ENCODE peak calls at places on chromosomes 3 and 15, in ten cellular contexts. T is GM18507; J is stomach; R is ovary; Y is psoas muscle; D is C1 segment of cervical spinal cord; H is activated effector memory CD4-positive, alpha-beta T cell treated with anti-CD3 and anti-CD28 coated beads, Interleukin-2, amount 50 U/mL, for 16 hours; K is PC-9; A is iris pigment epithelial cell; Q is neural crest cell. L is an unnamed sample.

GRCh38 chr3:161221881-161222600 is 930 bp downstream of the NMD3 start:
- DNase-seq in H (no peak), Q (no peak), T (no peak), A (peak), K (no peak), J (no peak), Y (no peak), R (no peak), D (no peak), L (no peak)

GRCh38 chr3:150385296-150386242 is 22.5 kb upstream of the TSC22D2 start:
- DNase-seq in A (no peak), H (no peak), Y (no peak), R (no peak), D (no peak), Q (no peak), J (no peak), T (no peak), K (no peak), L (no peak)

GRCh38 chr3:163490119-163490518 is 1588.2 kb downstream of the SI start:
- DNase-seq in A (peak), D (no peak), R (no peak), Q (peak), J (peak), T (no peak), K (peak), H (no peak), Y (no peak), L (peak)

GRCh38 chr3:187186375-187186774 is 10.9 kb upstream of the RTP1 start:
- DNase-seq in J (no peak), R (no peak), Q (no peak), T (no peak), D (no peak), K (no peak), A (no peak), Y (no peak), H (no peak), L (no peak)

GRCh38 chr3:121545049-121545563 is 682 bp downstream of the POLQ start:
- DNase-seq in A (peak), R (no peak), Y (no peak), K (no peak), D (no peak), Q (no peak), T (no peak), H (no peak), J (no peak), L (no peak)

GRCh38 chr15:25177955-25178801 is 223.4 kb downstream of the SNRPN start:
- DNase-seq in K (no peak), Y (peak), H (peak), Q (no peak), T (no peak), D (no peak), R (peak), A (no peak), J (peak), L (no peak)

GRCh38 chr3:123883656-123884257 is 375 bp downstream of the MYLK start:
- DNase-seq in R (no peak), K (no peak), Y (no peak), H (no peak), D (no peak), A (no peak), T (no peak), Q (peak), J (no peak), L (no peak)

GRCh38 chr3:129016725-129017530 is 15.8 kb downstream of the EFCC1 start:
- DNase-seq in D (no peak), K (no peak), T (peak), Q (no peak), A (no peak), H (peak), R (no peak), J (no peak), Y (peak), L (no peak)

GRCh38 chr3:176650478-176650877 is 546.8 kb downstream of the TBL1XR1 start:
- DNase-seq in J (no peak), R (no peak), Q (no peak), A (peak), T (no peak), H (no peak), Y (no peak), D (no peak), K (no peak), L (no peak)

GRCh38 chr3:134794950-134795775 is at the start of gene EPHB1:
- DNase-seq in T (peak), Q (peak), A (peak), J (peak), D (peak), K (no peak), H (peak), Y (peak), R (peak), L (peak)

GRCh38 chr3:127450331-127450730 is 140.2 kb downstream of the TPRA1 start:
- DNase-seq in K (no peak), H (peak), T (no peak), J (peak), Y (peak), R (no peak), D (no peak), A (no peak), Q (no peak), L (no peak)

GRCh38 chr15:59997070-59997701 is 6.9 kb upstream of the FOXB1 start:
- DNase-seq in Y (no peak), A (no peak), D (peak), H (peak), T (no peak), J (no peak), K (no peak), R (no peak), Q (no peak), L (no peak)

GRCh38 chr15:70627734-70628541 is 135.4 kb downstream of the UACA start:
- DNase-seq in R (no peak), K (no peak), Y (no peak), H (no peak), Q (no peak), J (no peak), D (no peak), A (no peak), T (no peak), L (no peak)

GRCh38 chr3:32571192-32571485 is 481 bp upstream of the DYNC1LI1 start:
- DNase-seq in A (no peak), Y (no peak), H (no peak), T (no peak), J (no peak), K (peak), R (no peak), Q (no peak), D (no peak), L (no peak)

GRCh38 chr15:45338417-45338816 is 39.9 kb downstream of the GATM start:
- DNase-seq in J (no peak), K (no peak), D (no peak), Y (no peak), A (no peak), T (no peak), R (no peak), Q (no peak), H (no peak), L (no peak)

GRCh38 chr3:196144383-196145105 is 62.7 kb upstream of the TFRC start:
- DNase-seq in A (peak), H (no peak), Q (no peak), K (no peak), J (no peak), T (no peak), Y (no peak), R (no peak), D (no peak), L (no peak)

GRCh38 chr3:18633002-18633401 is 207.9 kb upstream of the SATB1 start:
- DNase-seq in H (no peak), Q (no peak), R (no peak), D (no peak), Y (no peak), T (no peak), K (no peak), J (peak), A (no peak), L (no peak)

GRCh38 chr15:100731259-100732156 is 129.1 kb downstream of the ASB7 start:
- DNase-seq in Y (no peak), T (no peak), Q (no peak), H (no peak), D (no peak), K (no peak), J (no peak), R (no peak), A (no peak), L (no peak)

GRCh38 chr3:84965141-84965540 is 6.4 kb downstream of the CADM2 start:
- DNase-seq in D (peak), J (no peak), A (peak), Q (peak), T (no peak), K (no peak), R (no peak), Y (no peak), H (no peak), L (no peak)

GRCh38 chr15:100710213-100710612 is 107.8 kb downstream of the ASB7 start:
- DNase-seq in A (no peak), J (no peak), H (no peak), K (no peak), Q (no peak), Y (no peak), D (no peak), T (no peak), R (no peak), L (no peak)

GRCh38 chr3:187799942-187800637 is 54.8 kb upstream of the BCL6 start:
- DNase-seq in J (no peak), Y (no peak), T (peak), K (no peak), R (no peak), H (no peak), A (no peak), D (no peak), Q (no peak), L (no peak)

GRCh38 chr15:87167055-87167454 is 1087.4 kb downstream of the AGBL1 start:
- DNase-seq in T (no peak), D (no peak), K (no peak), R (no peak), H (no peak), A (no peak), Y (no peak), Q (no peak), J (no peak), L (no peak)

GRCh38 chr3:100106094-100106493 is 8.2 kb downstream of the FILIP1L start:
- DNase-seq in Q (no peak), A (no peak), K (no peak), H (no peak), T (no peak), J (no peak), Y (no peak), D (no peak), R (no peak), L (no peak)

GRCh38 chr3:138686771-138687221 is 78.2 kb downstream of the FAIM start:
- DNase-seq in D (no peak), H (no peak), Q (no peak), K (peak), Y (no peak), J (no peak), A (peak), R (no peak), T (peak), L (no peak)

GRCh38 chr15:33506781-33507180 is 196.0 kb downstream of the RYR3 start:
- DNase-seq in K (no peak), A (no peak), R (no peak), J (no peak), D (no peak), Q (no peak), T (no peak), H (no peak), Y (no peak), L (no peak)

GRCh38 chr3:150547045-150547753 is 612 bp downstream of the EIF2A start:
- DNase-seq in A (peak), Q (no peak), D (no peak), J (no peak), R (no peak), Y (no peak), H (no peak), T (no peak), K (peak), L (no peak)

GRCh38 chr3:101179637-101180036 is 140.7 kb downstream of the IMPG2 start:
- DNase-seq in K (no peak), R (no peak), Y (no peak), J (no peak), H (no peak), T (no peak), A (peak), Q (no peak), D (no peak), L (no peak)

GRCh38 chr3:153161138-153161713 is 800 bp upstream of the RAP2B start:
- DNase-seq in D (peak), Y (peak), J (peak), Q (peak), T (peak), R (peak), H (peak), A (peak), K (peak), L (peak)

L was measured in HCT116.